ENCODE peak calls at places on chromosomes 3 and 15, in ten cellular contexts. C is RPMI7951, E is SJSA1, Q is stromal cell of bone marrow, H is osteocyte, X is SW480, B is fibroblast of pulmonary artery, A is amniotic epithelial cell, S is testis, G is NCI-H748 treated with DMSO at 0.1 percent for 48 hours. V is an unnamed sample.

GRCh38 chr3:156211583-156211982 is 91.2 kb downstream of the KCNAB1 start:
- DNase-seq in B (peak; percentile 55), H (no peak), C (peak; percentile 94), E (no peak), S (no peak), X (no peak), A (peak; percentile 45), G (no peak), Q (no peak), V (no peak)

GRCh38 chr3:27521179-27521871 is 37.1 kb upstream of the SLC4A7 start:
- DNase-seq in H (no peak), C (peak; percentile 87), E (peak; percentile 48), S (no peak), G (no peak), Q (peak; percentile 98), X (peak; percentile 13), B (peak; percentile 93), A (peak; percentile 99), V (no peak)

GRCh38 chr15:70473623-70474366 is 289.6 kb downstream of the UACA start:
- DNase-seq in H (no peak), B (peak; percentile 55), G (no peak), A (peak; percentile 41), Q (no peak), C (no peak), E (no peak), S (no peak), X (no peak), V (no peak)

GRCh38 chr3:22263042-22263441 is 512.0 kb upstream of the ZNF385D start:
- DNase-seq in Q (peak; percentile 43), X (no peak), B (peak; percentile 79), A (peak; percentile 67), S (no peak), H (no peak), G (no peak), C (peak; percentile 91), E (no peak), V (no peak)

GRCh38 chr3:138440137-138440536 is 5.7 kb downstream of the ESYT3 start:
- DNase-seq in G (no peak), B (no peak), S (no peak), A (peak; percentile 34), X (no peak), Q (no peak), H (no peak), E (peak; percentile 46), C (no peak), V (no peak)

GRCh38 chr3:159244927-159245326 is 443.1 kb downstream of the MFSD1 start:
- DNase-seq in H (no peak), X (no peak), Q (no peak), A (no peak), E (no peak), B (no peak), G (no peak), C (no peak), S (no peak), V (no peak)

GRCh38 chr3:40780801-40781406 is 256.1 kb downstream of the ZNF621 start:
- DNase-seq in G (no peak), C (peak; percentile 95), H (no peak), B (peak; percentile 13), X (no peak), E (peak; percentile 39), A (no peak), Q (peak; percentile 77), S (peak; percentile 39), V (no peak)

GRCh38 chr3:160226026-160226739 is 961 bp downstream of the C3orf80 start:
- DNase-seq in S (peak; percentile 16), B (no peak), H (no peak), Q (no peak), C (peak; percentile 22), X (no peak), E (peak; percentile 4), G (no peak), A (no peak), V (no peak)

GRCh38 chr3:37526511-37526910 is 335.2 kb upstream of the CTDSPL start:
- DNase-seq in X (no peak), B (peak; percentile 45), G (no peak), S (peak; percentile 64), H (no peak), A (no peak), Q (peak; percentile 82), E (no peak), C (peak; percentile 73), V (no peak)

GRCh38 chr15:94327356-94327936 is 96.1 kb downstream of the MCTP2 start:
- DNase-seq in E (peak; percentile 14), Q (no peak), G (peak; percentile 4), B (peak; percentile 43), A (peak; percentile 54), S (no peak), X (peak; percentile 30), H (no peak), C (peak; percentile 49), V (no peak)

GRCh38 chr3:86180696-86181095 is 810.3 kb downstream of the VGLL3 start:
- DNase-seq in G (no peak), E (no peak), Q (no peak), X (peak; percentile 1), S (peak; percentile 55), H (no peak), B (no peak), C (no peak), A (no peak), V (no peak)

GRCh38 chr3:187967097-187967496 is 186.9 kb upstream of the LPP start:
- DNase-seq in H (no peak), E (no peak), B (no peak), A (no peak), Q (no peak), C (no peak), X (no peak), G (no peak), S (no peak), V (no peak)

GRCh38 chr3:151276038-151277027 is 2.0 kb downstream of the P2RY14 start:
- DNase-seq in A (no peak), X (no peak), Q (no peak), G (no peak), E (no peak), B (no peak), S (no peak), C (no peak), H (no peak), V (no peak)

GRCh38 chr3:172456404-172456803 is 8.1 kb upstream of the GHSR start:
- DNase-seq in E (no peak), C (no peak), A (no peak), G (no peak), X (no peak), B (no peak), S (no peak), Q (no peak), H (no peak), V (no peak)

GRCh38 chr3:53170325-53171108 is 9.5 kb downstream of the PRKCD start:
- DNase-seq in Q (no peak), B (no peak), X (no peak), G (no peak), H (no peak), A (no peak), S (no peak), E (no peak), C (peak; percentile 81), V (no peak)

GRCh38 chr3:183180105-183180763 is 17.7 kb upstream of the LAMP3 start:
- DNase-seq in S (no peak), Q (no peak), E (no peak), X (no peak), G (no peak), C (no peak), A (no peak), H (no peak), B (peak; percentile 49), V (no peak)

GRCh38 chr15:96561593-96561992 is 231.1 kb downstream of the NR2F2 start:
- DNase-seq in G (no peak), Q (no peak), A (no peak), C (no peak), X (no peak), H (no peak), B (no peak), E (no peak), S (no peak), V (no peak)

GRCh38 chr3:149018247-149018646 is 26.9 kb downstream of the GYG1 start:
- DNase-seq in G (no peak), E (no peak), H (no peak), C (no peak), B (peak; percentile 66), X (no peak), A (peak; percentile 83), S (no peak), Q (no peak), V (no peak)

GRCh38 chr3:51966941-51967383 is 292 bp downstream of the PCBP4 start:
- DNase-seq in X (no peak), B (no peak), C (no peak), E (no peak), G (no peak), H (no peak), A (no peak), S (no peak), Q (no peak), V (no peak)

GRCh38 chr15:65919353-65919752 is 50.1 kb downstream of the RAB11A start:
- DNase-seq in E (no peak), B (no peak), H (no peak), X (no peak), S (no peak), G (no peak), A (no peak), Q (no peak), C (no peak), V (no peak)

GRCh38 chr3:126683506-126683905 is 20.5 kb upstream of the CHCHD6 start:
- DNase-seq in H (no peak), S (no peak), C (peak; percentile 35), B (no peak), X (peak; percentile 33), Q (no peak), A (no peak), G (no peak), E (no peak), V (no peak)

GRCh38 chr3:145422541-145422940 is 738.4 kb downstream of the PLOD2 start:
- DNase-seq in G (no peak), B (no peak), C (no peak), A (peak; percentile 2), Q (no peak), E (no peak), H (no peak), X (no peak), S (no peak), V (no peak)

GRCh38 chr3:14156201-14156600 is 22.2 kb downstream of the XPC start:
- DNase-seq in S (no peak), C (no peak), X (no peak), H (no peak), E (no peak), G (no peak), B (no peak), Q (no peak), A (no peak), V (no peak)

GRCh38 chr15:79834496-79834895 is 62.3 kb downstream of the MTHFS start:
- DNase-seq in A (no peak), H (no peak), X (no peak), S (no peak), G (no peak), C (no peak), B (no peak), E (no peak), Q (no peak), V (no peak)

GRCh38 chr3:172239218-172239738 is 199.9 kb downstream of the FNDC3B start:
- DNase-seq in B (no peak), A (no peak), Q (no peak), S (no peak), G (no peak), H (no peak), X (no peak), E (no peak), C (peak; percentile 10), V (no peak)

GRCh38 chr15:99537344-99537743 is 28.4 kb upstream of the MEF2A start:
- DNase-seq in C (no peak), E (no peak), B (peak; percentile 18), S (no peak), H (no peak), G (no peak), A (no peak), Q (no peak), X (no peak), V (no peak)

GRCh38 chr3:90180543-90180942 is 1073.1 kb downstream of the EPHA3 start:
- DNase-seq in X (no peak), C (no peak), S (no peak), B (no peak), E (no peak), A (no peak), H (no peak), Q (no peak), G (no peak), V (no peak)

GRCh38 chr3:11452312-11452711 is 180.1 kb downstream of the ATG7 start:
- DNase-seq in X (no peak), A (no peak), G (no peak), H (no peak), Q (no peak), S (no peak), C (peak; percentile 46), E (no peak), B (no peak), V (no peak)